ENCODE peak calls at places on chromosomes 2 and 18, in eight cellular contexts. One of them, this sample, is unnamed.

GRCh38 chr2:49044680-49045079 is 109.6 kb downstream of the FSHR start:
- DNase-seq in dorsolateral prefrontal cortex: no peak
- DNase-seq in astrocyte of the spinal cord: no peak
- DNase-seq in kidney: no peak
- DNase-seq in HepG2: peak; percentile 6
- DNase-seq in heart left ventricle: no peak
- DNase-seq in PC-3: no peak
- DNase-seq in prostate gland: no peak
- DNase-seq in this sample: no peak

GRCh38 chr2:179428659-179429058 is 164.0 kb upstream of the SESTD1 start:
- DNase-seq in dorsolateral prefrontal cortex: no peak
- DNase-seq in heart left ventricle: no peak
- DNase-seq in HepG2: no peak
- DNase-seq in prostate gland: no peak
- DNase-seq in astrocyte of the spinal cord: peak; percentile 17
- DNase-seq in PC-3: no peak
- DNase-seq in kidney: no peak
- DNase-seq in this sample: no peak

GRCh38 chr2:134253804-134254203 is at the start of gene MGAT5:
- DNase-seq in astrocyte of the spinal cord: no peak
- DNase-seq in prostate gland: peak; percentile 56
- DNase-seq in kidney: no peak
- DNase-seq in PC-3: peak; percentile 22
- DNase-seq in dorsolateral prefrontal cortex: no peak
- DNase-seq in HepG2: no peak
- DNase-seq in heart left ventricle: no peak
- DNase-seq in this sample: peak; percentile 46

GRCh38 chr2:100852999-100853908 is 33.3 kb downstream of the NPAS2 start:
- DNase-seq in heart left ventricle: no peak
- DNase-seq in HepG2: peak; percentile 52
- DNase-seq in dorsolateral prefrontal cortex: no peak
- DNase-seq in PC-3: peak; percentile 34
- DNase-seq in kidney: no peak
- DNase-seq in prostate gland: no peak
- DNase-seq in astrocyte of the spinal cord: no peak
- DNase-seq in this sample: no peak

GRCh38 chr2:27664245-27664574 is 521 bp downstream of the SLC4A1AP start:
- DNase-seq in astrocyte of the spinal cord: no peak
- DNase-seq in kidney: no peak
- DNase-seq in PC-3: no peak
- DNase-seq in dorsolateral prefrontal cortex: no peak
- DNase-seq in prostate gland: no peak
- DNase-seq in heart left ventricle: no peak
- DNase-seq in HepG2: no peak
- DNase-seq in this sample: no peak

GRCh38 chr18:27005589-27005988 is 140.1 kb upstream of the AQP4 start:
- DNase-seq in PC-3: peak; percentile 44
- DNase-seq in astrocyte of the spinal cord: peak; percentile 8
- DNase-seq in HepG2: peak; percentile 22
- DNase-seq in heart left ventricle: no peak
- DNase-seq in dorsolateral prefrontal cortex: no peak
- DNase-seq in prostate gland: no peak
- DNase-seq in kidney: no peak
- DNase-seq in this sample: peak; percentile 30

GRCh38 chr18:78542204-78542603 is 437.4 kb upstream of the SALL3 start:
- DNase-seq in HepG2: no peak
- DNase-seq in PC-3: no peak
- DNase-seq in astrocyte of the spinal cord: no peak
- DNase-seq in kidney: peak; percentile 90
- DNase-seq in prostate gland: peak; percentile 92
- DNase-seq in dorsolateral prefrontal cortex: no peak
- DNase-seq in heart left ventricle: peak; percentile 82
- DNase-seq in this sample: peak; percentile 34

GRCh38 chr2:191617589-191617988 is 60.3 kb upstream of the NABP1 start:
- DNase-seq in dorsolateral prefrontal cortex: no peak
- DNase-seq in astrocyte of the spinal cord: no peak
- DNase-seq in kidney: no peak
- DNase-seq in heart left ventricle: no peak
- DNase-seq in prostate gland: no peak
- DNase-seq in PC-3: peak; percentile 40
- DNase-seq in HepG2: no peak
- DNase-seq in this sample: peak; percentile 51

GRCh38 chr2:234917245-234917975 is 34.4 kb upstream of the SH3BP4 start:
- DNase-seq in prostate gland: no peak
- DNase-seq in heart left ventricle: no peak
- DNase-seq in kidney: no peak
- DNase-seq in HepG2: no peak
- DNase-seq in dorsolateral prefrontal cortex: no peak
- DNase-seq in astrocyte of the spinal cord: no peak
- DNase-seq in PC-3: no peak
- DNase-seq in this sample: no peak

GRCh38 chr2:150135223-150135883 is 352.1 kb downstream of the RND3 start:
- DNase-seq in heart left ventricle: no peak
- DNase-seq in astrocyte of the spinal cord: no peak
- DNase-seq in HepG2: peak; percentile 12
- DNase-seq in PC-3: no peak
- DNase-seq in dorsolateral prefrontal cortex: no peak
- DNase-seq in kidney: no peak
- DNase-seq in prostate gland: no peak
- DNase-seq in this sample: no peak

GRCh38 chr18:47204908-47205522 is 28.9 kb upstream of the IER3IP1 start:
- DNase-seq in PC-3: peak; percentile 30
- DNase-seq in dorsolateral prefrontal cortex: no peak
- DNase-seq in HepG2: peak; percentile 40
- DNase-seq in heart left ventricle: no peak
- DNase-seq in kidney: no peak
- DNase-seq in astrocyte of the spinal cord: peak; percentile 30
- DNase-seq in prostate gland: peak; percentile 21
- DNase-seq in this sample: peak; percentile 50

GRCh38 chr2:128624425-128624795 is 305.7 kb upstream of the HS6ST1 start:
- DNase-seq in PC-3: no peak
- DNase-seq in prostate gland: no peak
- DNase-seq in heart left ventricle: no peak
- DNase-seq in HepG2: no peak
- DNase-seq in kidney: peak; percentile 11
- DNase-seq in astrocyte of the spinal cord: no peak
- DNase-seq in dorsolateral prefrontal cortex: no peak
- DNase-seq in this sample: no peak

GRCh38 chr2:79437416-79438281 is 75.2 kb upstream of the CTNNA2 start:
- DNase-seq in dorsolateral prefrontal cortex: no peak
- DNase-seq in heart left ventricle: no peak
- DNase-seq in PC-3: peak; percentile 6
- DNase-seq in HepG2: no peak
- DNase-seq in prostate gland: no peak
- DNase-seq in astrocyte of the spinal cord: peak; percentile 23
- DNase-seq in kidney: no peak
- DNase-seq in this sample: peak; percentile 0

GRCh38 chr18:79395761-79396404 is at the start of gene NFATC1:
- DNase-seq in HepG2: no peak
- DNase-seq in dorsolateral prefrontal cortex: no peak
- DNase-seq in kidney: peak; percentile 91
- DNase-seq in prostate gland: peak; percentile 55
- DNase-seq in astrocyte of the spinal cord: peak; percentile 65
- DNase-seq in PC-3: peak; percentile 59
- DNase-seq in heart left ventricle: peak; percentile 91
- DNase-seq in this sample: peak; percentile 67

GRCh38 chr18:43866696-43867095 is 589.4 kb upstream of the SYT4 start:
- DNase-seq in PC-3: no peak
- DNase-seq in prostate gland: no peak
- DNase-seq in astrocyte of the spinal cord: no peak
- DNase-seq in HepG2: no peak
- DNase-seq in dorsolateral prefrontal cortex: no peak
- DNase-seq in heart left ventricle: no peak
- DNase-seq in kidney: no peak
- DNase-seq in this sample: no peak

GRCh38 chr2:214069254-214069653 is 341.6 kb upstream of the VWC2L start:
- DNase-seq in astrocyte of the spinal cord: peak; percentile 95
- DNase-seq in HepG2: peak; percentile 5
- DNase-seq in kidney: no peak
- DNase-seq in dorsolateral prefrontal cortex: no peak
- DNase-seq in prostate gland: peak; percentile 10
- DNase-seq in PC-3: peak; percentile 97
- DNase-seq in heart left ventricle: no peak
- DNase-seq in this sample: peak; percentile 91

GRCh38 chr2:169815849-169816248 is 8.9 kb downstream of the METTL5 start:
- DNase-seq in prostate gland: no peak
- DNase-seq in kidney: no peak
- DNase-seq in PC-3: peak; percentile 94
- DNase-seq in heart left ventricle: no peak
- DNase-seq in dorsolateral prefrontal cortex: no peak
- DNase-seq in astrocyte of the spinal cord: peak; percentile 91
- DNase-seq in HepG2: peak; percentile 64
- DNase-seq in this sample: peak; percentile 84

GRCh38 chr2:64052468-64053241 is 33.4 kb upstream of the VPS54 start:
- DNase-seq in PC-3: peak; percentile 59
- DNase-seq in astrocyte of the spinal cord: no peak
- DNase-seq in dorsolateral prefrontal cortex: no peak
- DNase-seq in HepG2: no peak
- DNase-seq in prostate gland: no peak
- DNase-seq in kidney: no peak
- DNase-seq in heart left ventricle: no peak
- DNase-seq in this sample: peak; percentile 16

GRCh38 chr2:46937457-46937856 is 21.9 kb upstream of the MCFD2 start:
- DNase-seq in HepG2: no peak
- DNase-seq in heart left ventricle: no peak
- DNase-seq in dorsolateral prefrontal cortex: no peak
- DNase-seq in PC-3: peak; percentile 31
- DNase-seq in kidney: no peak
- DNase-seq in prostate gland: no peak
- DNase-seq in astrocyte of the spinal cord: no peak
- DNase-seq in this sample: no peak
- TF ChIP-seq CTCF in HepG2: no peak
- TF ChIP-seq CTCF in heart left ventricle: no peak
- TF ChIP-seq CTCF in dorsolateral prefrontal cortex: peak; percentile 29
- TF ChIP-seq CTCF in PC-3: peak; percentile 62
- TF ChIP-seq CTCF in kidney: peak; percentile 18
- TF ChIP-seq CTCF in prostate gland: peak; percentile 25
- TF ChIP-seq CTCF in astrocyte of the spinal cord: peak; percentile 40
- TF ChIP-seq CTCF in this sample: peak; percentile 47

GRCh38 chr2:156892449-156893335 is 364.8 kb upstream of the GALNT5 start:
- DNase-seq in heart left ventricle: no peak
- DNase-seq in HepG2: peak; percentile 34
- DNase-seq in kidney: no peak
- DNase-seq in PC-3: peak; percentile 83
- DNase-seq in astrocyte of the spinal cord: peak; percentile 69
- DNase-seq in prostate gland: peak; percentile 39
- DNase-seq in dorsolateral prefrontal cortex: no peak
- DNase-seq in this sample: peak; percentile 95
- H3K4me3 ChIP-seq in heart left ventricle: no peak overlapping the region
- H3K4me3 ChIP-seq in HepG2: no peak overlapping the region
- H3K4me3 ChIP-seq in kidney: peak overlapping the region; percentile 80
- H3K4me3 ChIP-seq in PC-3: peak overlapping the region; percentile 76
- H3K4me3 ChIP-seq in astrocyte of the spinal cord: peak overlapping the region; percentile 32
- H3K4me3 ChIP-seq in prostate gland: peak overlapping the region; percentile 14
- H3K4me3 ChIP-seq in dorsolateral prefrontal cortex: peak overlapping the region; percentile 52
- H3K4me3 ChIP-seq in this sample: peak overlapping the region; percentile 39

DNA sequence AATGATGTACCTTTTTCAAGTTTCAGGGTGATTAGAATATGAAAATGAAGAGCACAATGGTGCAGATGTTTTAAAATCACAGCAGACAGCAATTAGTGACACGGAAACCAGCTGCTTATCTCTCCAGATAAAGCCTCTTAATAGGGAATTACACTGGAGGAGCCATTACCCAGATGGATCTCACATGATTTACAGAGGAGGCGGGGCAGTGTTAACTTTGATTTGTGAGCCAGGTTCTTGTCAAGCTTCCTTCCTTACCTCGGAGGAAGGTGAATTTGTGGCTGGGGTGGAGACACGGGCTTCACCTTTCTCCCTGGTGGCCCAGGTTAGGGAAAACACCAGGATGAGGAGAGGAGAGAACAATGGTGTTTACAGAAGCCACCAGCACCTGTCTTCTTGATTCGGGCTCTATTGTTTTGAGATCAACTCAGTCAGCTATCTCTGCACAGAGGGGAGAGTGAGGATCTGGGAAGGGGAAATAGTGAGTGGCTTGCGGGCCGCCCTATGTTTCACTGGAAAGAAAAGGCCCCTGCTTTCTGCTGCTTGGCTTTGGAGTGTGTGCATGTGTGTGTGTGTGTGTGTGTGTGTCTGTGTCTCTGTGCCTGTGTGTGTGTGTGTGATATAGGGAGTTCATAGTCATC is 257.8 kb downstream of the SETBP1 start:
- DNase-seq in prostate gland: peak; percentile 22
- DNase-seq in kidney: no peak
- DNase-seq in astrocyte of the spinal cord: no peak
- DNase-seq in dorsolateral prefrontal cortex: no peak
- DNase-seq in heart left ventricle: no peak
- DNase-seq in HepG2: no peak
- DNase-seq in PC-3: no peak
- DNase-seq in this sample: peak; percentile 8
- TF ChIP-seq CTCF in prostate gland: no peak
- TF ChIP-seq CTCF in kidney: no peak
- TF ChIP-seq CTCF in astrocyte of the spinal cord: no peak
- TF ChIP-seq CTCF in dorsolateral prefrontal cortex: no peak
- TF ChIP-seq CTCF in heart left ventricle: no peak
- TF ChIP-seq CTCF in HepG2: no peak
- TF ChIP-seq CTCF in PC-3: no peak
- TF ChIP-seq CTCF in this sample: no peak

GRCh38 chr2:69948963-69949645 is 12.3 kb downstream of the ASPRV1 start:
- DNase-seq in kidney: peak; percentile 28
- DNase-seq in HepG2: no peak
- DNase-seq in prostate gland: no peak
- DNase-seq in heart left ventricle: no peak
- DNase-seq in dorsolateral prefrontal cortex: no peak
- DNase-seq in astrocyte of the spinal cord: no peak
- DNase-seq in PC-3: no peak
- DNase-seq in this sample: no peak

GRCh38 chr2:69946351-69947077 is 14.9 kb downstream of the ASPRV1 start:
- DNase-seq in kidney: no peak
- DNase-seq in heart left ventricle: no peak
- DNase-seq in HepG2: peak; percentile 82
- DNase-seq in prostate gland: no peak
- DNase-seq in astrocyte of the spinal cord: peak; percentile 63
- DNase-seq in dorsolateral prefrontal cortex: no peak
- DNase-seq in PC-3: peak; percentile 95
- DNase-seq in this sample: peak; percentile 90

GRCh38 chr2:69947078-69947801 is 14.2 kb downstream of the ASPRV1 start:
- DNase-seq in PC-3: peak; percentile 62
- DNase-seq in kidney: no peak
- DNase-seq in HepG2: no peak
- DNase-seq in astrocyte of the spinal cord: no peak
- DNase-seq in prostate gland: no peak
- DNase-seq in heart left ventricle: no peak
- DNase-seq in dorsolateral prefrontal cortex: no peak
- DNase-seq in this sample: peak; percentile 60

GRCh38 chr2:69950241-69950640 is 11.2 kb downstream of the ASPRV1 start:
- DNase-seq in kidney: no peak
- DNase-seq in astrocyte of the spinal cord: no peak
- DNase-seq in prostate gland: no peak
- DNase-seq in heart left ventricle: no peak
- DNase-seq in PC-3: no peak
- DNase-seq in dorsolateral prefrontal cortex: no peak
- DNase-seq in HepG2: no peak
- DNase-seq in this sample: no peak

GRCh38 chr2:69948032-69948962 is 13.1 kb downstream of the ASPRV1 start:
- DNase-seq in HepG2: no peak
- DNase-seq in PC-3: no peak
- DNase-seq in dorsolateral prefrontal cortex: no peak
- DNase-seq in prostate gland: no peak
- DNase-seq in kidney: peak; percentile 62
- DNase-seq in astrocyte of the spinal cord: no peak
- DNase-seq in heart left ventricle: no peak
- DNase-seq in this sample: no peak
- H3K4me3 ChIP-seq in HepG2: peak overlapping the region; percentile 67
- H3K4me3 ChIP-seq in PC-3: no peak overlapping the region
- H3K4me3 ChIP-seq in dorsolateral prefrontal cortex: no peak overlapping the region
- H3K4me3 ChIP-seq in prostate gland: no peak overlapping the region
- H3K4me3 ChIP-seq in kidney: no peak overlapping the region
- H3K4me3 ChIP-seq in astrocyte of the spinal cord: no peak overlapping the region
- H3K4me3 ChIP-seq in heart left ventricle: no peak overlapping the region
- H3K4me3 ChIP-seq in this sample: no peak overlapping the region

This sample was measured in epithelial cell of esophagus.